ENCODE peak calls at places on chromosomes 11 and 22, in four cellular contexts. Z, T, W and F are unnamed samples.

GRCh38 chr11:22234743-22235142 is 41.9 kb downstream of the ANO5 start:
- DNase-seq in Z (no peak), T (no peak), W (no peak), F (no peak)

GRCh38 chr11:128734439-128735224 is 40.8 kb downstream of the FLI1 start:
- DNase-seq in Z (no peak), T (no peak), W (no peak), F (no peak)

GRCh38 chr11:69928124-69928523 is 108.9 kb upstream of the FGF3 start:
- DNase-seq in Z (no peak), T (no peak), W (peak), F (no peak)

GRCh38 chr22:31800065-31800464 is 46.2 kb downstream of the DEPDC5 start:
- DNase-seq in Z (no peak), T (peak), W (no peak), F (no peak)

GRCh38 chr11:75182652-75183051 is 31.7 kb downstream of the SLCO2B1 start:
- DNase-seq in Z (peak), T (no peak), W (no peak), F (no peak)

GRCh38 chr11:68191661-68192579 is 21.2 kb downstream of the KMT5B start:
- DNase-seq in Z (no peak), T (peak), W (no peak), F (no peak)

GRCh38 chr11:131744847-131745246 is 374.4 kb downstream of the NTM start:
- DNase-seq in Z (no peak), T (peak), W (no peak), F (no peak)

GRCh38 chr11:26027887-26028286 is 304.0 kb upstream of the ANO3 start:
- DNase-seq in Z (no peak), T (no peak), W (no peak), F (no peak)

GRCh38 chr22:43993072-43993760 is 30.9 kb upstream of the PARVB start:
- DNase-seq in Z (peak), T (peak), W (peak), F (peak)

GRCh38 chr22:21726650-21727049 is 8.9 kb downstream of the YPEL1 start:
- DNase-seq in Z (peak), T (no peak), W (no peak), F (peak)

GRCh38 chr11:47184711-47185304 is 1.4 kb downstream of the PACSIN3 start:
- DNase-seq in Z (peak), T (no peak), W (no peak), F (no peak)

GRCh38 chr11:47616726-47617416 is 22.7 kb upstream of the C1QTNF4 start:
- DNase-seq in Z (peak), T (peak), W (no peak), F (no peak)

GRCh38 chr11:12198261-12198925 is 88.0 kb downstream of the MICAL2 start:
- DNase-seq in Z (no peak), T (no peak), W (no peak), F (no peak)

GRCh38 chr11:101436511-101437142 is 147.2 kb downstream of the TRPC6 start:
- DNase-seq in Z (peak), T (peak), W (no peak), F (no peak)

GRCh38 chr11:40185793-40186192 is 1273.7 kb downstream of the LRRC4C start:
- DNase-seq in Z (no peak), T (no peak), W (no peak), F (no peak)

GRCh38 chr11:45285289-45285828 is 782 bp downstream of the SYT13 start:
- DNase-seq in Z (no peak), T (no peak), W (no peak), F (no peak)

GRCh38 chr11:17402486-17402885 is 14.0 kb upstream of the KCNJ11 start:
- DNase-seq in Z (no peak), T (no peak), W (no peak), F (no peak)

GRCh38 chr22:23137905-23138520 is 3.8 kb downstream of the RSPH14 start:
- DNase-seq in Z (no peak), T (peak), W (no peak), F (no peak)

GRCh38 chr11:60974726-60975125 is 3.2 kb downstream of the CD6 start:
- DNase-seq in Z (peak), T (no peak), W (no peak), F (no peak)

GRCh38 chr22:43004362-43005035 is 10.4 kb downstream of the PACSIN2 start:
- DNase-seq in Z (peak), T (peak), W (no peak), F (no peak)

GRCh38 chr11:119315139-119316016 is 1.6 kb downstream of the MCAM start:
- DNase-seq in Z (peak), T (peak), W (no peak), F (peak)

GRCh38 chr22:45612451-45612901 is 59.2 kb upstream of the ATXN10 start:
- DNase-seq in Z (peak), T (peak), W (no peak), F (no peak)

GRCh38 chr11:111173221-111173620 is 72.3 kb upstream of the POU2AF2 start:
- DNase-seq in Z (no peak), T (peak), W (no peak), F (no peak)

GRCh38 chr11:16402654-16403447 is 46.5 kb upstream of the SOX6 start:
- DNase-seq in Z (no peak), T (peak), W (no peak), F (peak)

GRCh38 chr22:33851985-33852384 is 68.3 kb downstream of the LARGE1 start:
- DNase-seq in Z (no peak), T (no peak), W (no peak), F (no peak)

GRCh38 chr11:119038884-119039283 is 8.2 kb upstream of the SLC37A4 start:
- DNase-seq in Z (no peak), T (no peak), W (no peak), F (no peak)

GRCh38 chr11:120332822-120333716 is 3.1 kb upstream of the ARHGEF12 start:
- DNase-seq in Z (no peak), T (peak), W (no peak), F (no peak)

GRCh38 chr11:2300936-2301630 is 635 bp downstream of the C11orf21 start:
- DNase-seq in Z (no peak), T (no peak), W (no peak), F (no peak)

GRCh38 chr11:16925495-16926065 is 88.6 kb downstream of the PLEKHA7 start:
- DNase-seq in Z (no peak), T (peak), W (peak), F (peak)

GRCh38 chr11:70729949-70730348 is 331.6 kb downstream of the CTTN start:
- DNase-seq in Z (no peak), T (no peak), W (no peak), F (no peak)

GRCh38 chr22:43078522-43078921 is 10.7 kb downstream of the TTLL1 start:
- DNase-seq in Z (no peak), T (no peak), W (no peak), F (no peak)

GRCh38 chr11:70415642-70416395 is 17.5 kb downstream of the CTTN start:
- DNase-seq in Z (no peak), T (peak), W (no peak), F (no peak)